ENCODE peak calls at places on chromosome 21, in four cellular contexts. R, Y, M and B are unnamed samples.
A peak's percentile ranks its signal among the peaks of the same experiment; 100 is the strongest.

GRCh38 chr21:34606051-34606450 is 8.9 kb downstream of the RCAN1 start:
- DNase-seq in R (no peak), Y (no peak), M (no peak), B (no peak)

GRCh38 chr21:16124397-16125130 is 394.8 kb downstream of the USP25 start:
- DNase-seq in R (peak; percentile 92), Y (peak; percentile 82), M (no peak), B (no peak)

GRCh38 chr21:36450511-36450910 is 29.4 kb downstream of the CLDN14 start:
- DNase-seq in R (peak; percentile 39), Y (no peak), M (no peak), B (no peak)

GRCh38 chr21:27258756-27259429 is 292.0 kb upstream of the ADAMTS5 start:
- DNase-seq in R (no peak), Y (no peak), M (no peak), B (no peak)

GRCh38 chr21:45768011-45768740 is 124.7 kb downstream of the PCBP3 start:
- DNase-seq in R (peak; percentile 70), Y (no peak), M (no peak), B (no peak)

GRCh38 chr21:40118527-40118926 is 251.3 kb downstream of the PCP4 start:
- DNase-seq in R (no peak), Y (no peak), M (no peak), B (no peak)

GRCh38 chr21:41583274-41583790 is 75.4 kb upstream of the TMPRSS2 start:
- DNase-seq in R (no peak), Y (no peak), M (no peak), B (no peak)

GRCh38 chr21:21851657-21852056 is 853.4 kb downstream of the NCAM2 start:
- DNase-seq in R (peak; percentile 2), Y (no peak), M (no peak), B (no peak)

GRCh38 chr21:31182231-31183129 is 144.2 kb upstream of the KRTAP19-8 start:
- DNase-seq in R (no peak), Y (no peak), M (no peak), B (no peak)

GRCh38 chr21:28991861-28992525 is 684 bp downstream of the LTN1 start:
- DNase-seq in R (peak; percentile 8), Y (no peak), M (no peak), B (no peak)

GRCh38 chr21:43609501-43610340 is 49.6 kb downstream of the HSF2BP start:
- DNase-seq in R (peak; percentile 83), Y (no peak), M (no peak), B (no peak)

GRCh38 chr21:42653492-42654061 is at the start of gene PDE9A:
- DNase-seq in R (no peak), Y (no peak), M (no peak), B (no peak)

GRCh38 chr21:32356874-32357395 is 35.9 kb downstream of the URB1 start:
- DNase-seq in R (no peak), Y (no peak), M (no peak), B (no peak)

GRCh38 chr21:32803651-32804050 is 32.1 kb upstream of the PAXBP1 start:
- DNase-seq in R (peak; percentile 53), Y (no peak), M (no peak), B (no peak)

GRCh38 chr21:44801468-44802395 is at the start of gene UBE2G2:
- DNase-seq in R (peak; percentile 76), Y (peak; percentile 51), M (no peak), B (peak; percentile 50)

GRCh38 chr21:16072692-16073091 is 342.9 kb downstream of the USP25 start:
- DNase-seq in R (peak; percentile 79), Y (peak; percentile 80), M (no peak), B (no peak)

GRCh38 chr21:43622796-43623195 is 36.5 kb downstream of the HSF2BP start:
- DNase-seq in R (no peak), Y (no peak), M (no peak), B (no peak)

GRCh38 chr21:30152792-30153191 is 13.8 kb downstream of the CLDN17 start:
- DNase-seq in R (no peak), Y (no peak), M (no peak), B (no peak)

GRCh38 chr21:25967566-25968438 is 202.8 kb downstream of the APP start:
- DNase-seq in R (peak; percentile 66), Y (no peak), M (no peak), B (no peak)

GRCh38 chr21:32772281-32773047 is 909 bp upstream of the PAXBP1 start:
- DNase-seq in R (peak; percentile 53), Y (peak; percentile 10), M (no peak), B (no peak)